ENCODE peak calls at places on chromosome 4, in five cellular contexts. P is PC-3, H is pancreas, V is GM13977, J is prostate gland. B is an unnamed sample.

GRCh38 chr4:182862921-182863320 is 54.3 kb downstream of the DCTD start:
- DNase-seq in P (no peak), H (peak; percentile 92), V (no peak), J (peak; percentile 53), B (no peak)

GRCh38 chr4:85368932-85369331 is 106.0 kb upstream of the ARHGAP24 start:
- DNase-seq in P (no peak), H (no peak), V (no peak), J (no peak), B (no peak)

GRCh38 chr4:119099227-119099910 is 36.3 kb upstream of the MYOZ2 start:
- DNase-seq in P (peak; percentile 32), H (no peak), V (no peak), J (no peak), B (no peak)

GRCh38 chr4:186676531-186677158 is 47.0 kb downstream of the FAT1 start:
- DNase-seq in P (peak; percentile 90), H (no peak), V (no peak), J (no peak), B (no peak)

GRCh38 chr4:98659106-98659592 is 738 bp upstream of the TSPAN5 start:
- DNase-seq in P (peak; percentile 30), H (no peak), V (no peak), J (no peak), B (no peak)

GRCh38 chr4:156775803-156776202 is 195.8 kb downstream of the PDGFC start:
- DNase-seq in P (no peak), H (no peak), V (no peak), J (no peak), B (peak; percentile 8)

GRCh38 chr4:3340038-3340702 is 47.3 kb downstream of the RGS12 start:
- DNase-seq in P (no peak), H (no peak), V (peak; percentile 7), J (no peak), B (no peak)

GRCh38 chr4:174503079-174503724 is 19.1 kb downstream of the HPGD start:
- DNase-seq in P (peak; percentile 60), H (no peak), V (no peak), J (no peak), B (no peak)

GRCh38 chr4:151998723-151999122 is 237.9 kb upstream of the GATB start:
- DNase-seq in P (no peak), H (no peak), V (no peak), J (no peak), B (no peak)

GRCh38 chr4:2416564-2417195 is 1.8 kb downstream of the ZFYVE28 start:
- DNase-seq in P (no peak), H (no peak), V (no peak), J (no peak), B (peak; percentile 30)

GRCh38 chr4:87575408-87575807 is 32.9 kb upstream of the DSPP start:
- DNase-seq in P (no peak), H (no peak), V (no peak), J (no peak), B (no peak)

GRCh38 chr4:164068392-164068791 is 573.9 kb downstream of the TMA16 start:
- DNase-seq in P (no peak), H (no peak), V (no peak), J (no peak), B (no peak)

GRCh38 chr4:180060159-180060889 is 2182.9 kb upstream of the TENM3 start:
- DNase-seq in P (peak; percentile 9), H (no peak), V (no peak), J (no peak), B (peak; percentile 9)

GRCh38 chr4:45079616-45080015 is 353.3 kb upstream of the GNPDA2 start:
- DNase-seq in P (no peak), H (no peak), V (no peak), J (no peak), B (no peak)

GRCh38 chr4:79917246-79917645 is 155.8 kb downstream of the ANTXR2 start:
- DNase-seq in P (peak; percentile 53), H (no peak), V (peak; percentile 17), J (no peak), B (peak; percentile 40)

GRCh38 chr4:60682901-60683300 is 517.2 kb upstream of the ADGRL3 start:
- DNase-seq in P (peak; percentile 65), H (no peak), V (no peak), J (no peak), B (no peak)

GRCh38 chr4:106986486-106986885 is 49.6 kb downstream of the DKK2 start:
- DNase-seq in P (no peak), H (no peak), V (no peak), J (no peak), B (no peak)

GRCh38 chr4:6907658-6908191 is 1.9 kb upstream of the TBC1D14 start:
- DNase-seq in P (peak; percentile 32), H (no peak), V (peak; percentile 68), J (peak; percentile 62), B (peak; percentile 58)

GRCh38 chr4:112111306-112111705 is 33.9 kb upstream of the FAM241A start:
- DNase-seq in P (no peak), H (no peak), V (no peak), J (no peak), B (no peak)

GRCh38 chr4:143372093-143372915 is 35.6 kb downstream of the GAB1 start:
- DNase-seq in P (no peak), H (no peak), V (no peak), J (no peak), B (peak; percentile 37)

GRCh38 chr4:13289391-13289790 is 194.7 kb downstream of the RAB28 start:
- DNase-seq in P (peak; percentile 36), H (no peak), V (no peak), J (no peak), B (no peak)

GRCh38 chr4:99323761-99324160 is 2.6 kb upstream of the ADH1B start:
- DNase-seq in P (no peak), H (no peak), V (no peak), J (peak; percentile 60), B (no peak)

GRCh38 chr4:113397114-113397701 is 347.8 kb downstream of the ANK2 start:
- DNase-seq in P (no peak), H (no peak), V (no peak), J (no peak), B (no peak)

GRCh38 chr4:75654905-75655304 is 18.3 kb downstream of the G3BP2 start:
- DNase-seq in P (no peak), H (no peak), V (no peak), J (no peak), B (no peak)

GRCh38 chr4:146112389-146112788 is 63.1 kb upstream of the LSM6 start:
- DNase-seq in P (no peak), H (no peak), V (peak; percentile 21), J (no peak), B (peak; percentile 32)

GRCh38 chr4:4656977-4657376 is 115.1 kb upstream of the STX18 start:
- DNase-seq in P (no peak), H (no peak), V (no peak), J (no peak), B (no peak)

GRCh38 chr4:153274967-153275366 is 69.5 kb upstream of the MND1 start:
- DNase-seq in P (no peak), H (no peak), V (no peak), J (no peak), B (no peak)

GRCh38 chr4:173424899-173425805 is 26.2 kb upstream of the SCRG1 start:
- DNase-seq in P (peak; percentile 20), H (no peak), V (no peak), J (no peak), B (no peak)

GRCh38 chr4:76589402-76589801 is 154.4 kb downstream of the SHROOM3 start:
- DNase-seq in P (peak; percentile 26), H (no peak), V (no peak), J (no peak), B (no peak)

GRCh38 chr4:63795301-63795700 is 613.9 kb downstream of the TECRL start:
- DNase-seq in P (no peak), H (no peak), V (no peak), J (no peak), B (no peak)

GRCh38 chr4:151475338-151475737 is 66.4 kb downstream of the FHIP1A start:
- DNase-seq in P (no peak), H (no peak), V (no peak), J (no peak), B (no peak)

GRCh38 chr4:121989715-121990114 is 37.9 kb upstream of the TRPC3 start:
- DNase-seq in P (no peak), H (no peak), V (no peak), J (no peak), B (no peak)

DNA sequence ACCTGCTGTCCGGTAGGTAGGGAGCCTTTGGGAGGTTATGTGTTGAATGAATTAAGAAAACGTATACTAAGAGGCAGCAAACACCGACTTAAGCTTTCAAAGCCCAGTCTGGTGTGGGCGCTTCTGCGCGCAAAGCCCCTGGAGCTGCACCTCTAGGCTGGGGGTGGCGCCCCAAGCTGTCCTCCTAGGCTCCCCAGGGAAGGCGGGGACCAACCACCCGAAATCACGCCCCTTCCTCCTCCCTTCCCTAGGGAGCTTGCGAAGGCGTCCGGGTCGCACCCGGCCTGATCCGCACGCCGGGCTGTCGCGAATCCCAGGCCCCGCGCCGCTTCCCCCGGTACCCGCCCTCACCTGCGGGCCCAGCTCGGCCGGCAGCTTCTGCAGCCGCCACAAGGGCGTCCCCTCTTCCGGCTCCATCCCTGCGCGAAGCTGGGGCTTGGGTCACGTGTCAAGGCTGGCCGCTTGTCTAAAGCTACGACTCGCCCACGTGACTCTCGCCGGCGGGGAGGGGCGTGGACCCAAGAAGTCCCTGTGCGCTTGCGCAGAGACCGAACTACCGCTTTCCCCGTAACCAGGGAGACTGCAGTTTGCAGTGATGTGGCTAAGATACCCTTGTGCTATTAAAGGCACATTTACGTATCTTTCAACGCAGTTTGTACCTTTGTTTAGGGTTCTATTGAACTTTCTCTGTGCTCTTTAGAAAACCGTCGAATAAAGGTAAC is at the start of gene COMMD8:
- DNase-seq in P (peak; percentile 82), H (peak; percentile 95), V (peak; percentile 92), J (peak; percentile 95), B (peak; percentile 94)
- TF ChIP-seq CTCF in P (no peak), H (no peak), V (peak; percentile 22), J (peak; percentile 60), B (no peak)

GRCh38 chr4:16448240-16448639 is 222.0 kb upstream of the TAPT1 start:
- DNase-seq in P (no peak), H (no peak), V (no peak), J (no peak), B (no peak)

GRCh38 chr4:16449381-16449780 is 223.1 kb upstream of the TAPT1 start:
- DNase-seq in P (no peak), H (no peak), V (no peak), J (no peak), B (no peak)

GRCh38 chr4:16450031-16450430 is 223.8 kb upstream of the TAPT1 start:
- DNase-seq in P (no peak), H (no peak), V (no peak), J (no peak), B (no peak)

GRCh38 chr4:16450724-16451123 is 224.5 kb upstream of the TAPT1 start:
- DNase-seq in P (no peak), H (no peak), V (no peak), J (no peak), B (no peak)
- TF ChIP-seq CTCF in P (no peak), H (no peak), V (no peak), J (no peak), B (no peak)

GRCh38 chr4:27176400-27176799 is 315.8 kb downstream of the STIM2 start:
- DNase-seq in P (peak; percentile 59), H (no peak), V (no peak), J (no peak), B (no peak)
- TF ChIP-seq CTCF in P (peak; percentile 77), H (no peak), V (peak; percentile 36), J (peak; percentile 19), B (no peak)

DNA sequence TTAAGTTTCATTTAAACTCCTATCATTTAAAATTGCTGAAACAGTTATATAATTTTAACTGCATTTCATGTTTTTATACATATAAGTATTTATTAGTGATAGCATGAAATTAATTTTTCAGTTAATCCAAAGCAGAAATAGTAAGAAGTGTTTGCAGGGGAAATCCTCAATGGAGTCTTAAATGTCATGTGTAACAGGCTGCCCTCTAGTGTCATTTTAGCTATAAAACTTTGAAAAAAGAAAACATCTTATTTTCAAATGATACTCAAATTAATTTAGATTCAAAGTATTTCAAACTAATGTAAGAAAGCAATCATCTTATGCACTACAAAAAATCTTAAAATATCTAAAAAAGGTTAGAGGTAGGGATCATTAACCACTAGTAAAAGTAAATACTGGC is 27.1 kb downstream of the TAPT1 start:
- DNase-seq in P (peak; percentile 35), H (no peak), V (no peak), J (no peak), B (no peak)
- TF ChIP-seq CTCF in P (peak; percentile 57), H (no peak), V (peak; percentile 38), J (peak; percentile 29), B (no peak)